ENCODE peak calls at places on chromosomes 16 and 17, in four cellular contexts. W, S, K and U are unnamed samples.

GRCh38 chr16:2090819-2091721 is 43.3 kb downstream of the TSC2 start:
- DNase-seq in W (peak; percentile 80), S (no peak), K (peak; percentile 95), U (no peak)

GRCh38 chr17:27494192-27495091 is 38.2 kb downstream of the KSR1 start:
- DNase-seq in W (no peak), S (peak; percentile 84), K (no peak), U (no peak)

GRCh38 chr17:22266231-22266630 is 573.9 kb downstream of the KCNJ18 start:
- DNase-seq in W (peak; percentile 53), S (no peak), K (no peak), U (no peak)

GRCh38 chr16:86514656-86515376 is 4.5 kb downstream of the FOXF1 start:
- DNase-seq in W (no peak), S (no peak), K (no peak), U (no peak)

GRCh38 chr16:2095315-2095853 is 40.3 kb downstream of the PKD1 start:
- DNase-seq in W (no peak), S (no peak), K (no peak), U (no peak)

GRCh38 chr17:81863833-81864768 is 3.8 kb upstream of the P4HB start:
- DNase-seq in W (no peak), S (no peak), K (no peak), U (no peak)

GRCh38 chr17:38598536-38598935 is 7.2 kb downstream of the SRCIN1 start:
- DNase-seq in W (peak; percentile 89), S (peak; percentile 82), K (peak; percentile 92), U (no peak)

GRCh38 chr17:28760987-28761562 is 17.3 kb downstream of the TRAF4 start:
- DNase-seq in W (no peak), S (no peak), K (peak; percentile 65), U (no peak)

GRCh38 chr16:22727285-22728166 is 86.4 kb upstream of the HS3ST2 start:
- DNase-seq in W (no peak), S (no peak), K (no peak), U (no peak)

GRCh38 chr16:22719945-22720344 is 94.0 kb upstream of the HS3ST2 start:
- DNase-seq in W (no peak), S (no peak), K (no peak), U (no peak)

GRCh38 chr16:22726868-22727267 is 87.1 kb upstream of the HS3ST2 start:
- DNase-seq in W (no peak), S (no peak), K (no peak), U (no peak)

DNA sequence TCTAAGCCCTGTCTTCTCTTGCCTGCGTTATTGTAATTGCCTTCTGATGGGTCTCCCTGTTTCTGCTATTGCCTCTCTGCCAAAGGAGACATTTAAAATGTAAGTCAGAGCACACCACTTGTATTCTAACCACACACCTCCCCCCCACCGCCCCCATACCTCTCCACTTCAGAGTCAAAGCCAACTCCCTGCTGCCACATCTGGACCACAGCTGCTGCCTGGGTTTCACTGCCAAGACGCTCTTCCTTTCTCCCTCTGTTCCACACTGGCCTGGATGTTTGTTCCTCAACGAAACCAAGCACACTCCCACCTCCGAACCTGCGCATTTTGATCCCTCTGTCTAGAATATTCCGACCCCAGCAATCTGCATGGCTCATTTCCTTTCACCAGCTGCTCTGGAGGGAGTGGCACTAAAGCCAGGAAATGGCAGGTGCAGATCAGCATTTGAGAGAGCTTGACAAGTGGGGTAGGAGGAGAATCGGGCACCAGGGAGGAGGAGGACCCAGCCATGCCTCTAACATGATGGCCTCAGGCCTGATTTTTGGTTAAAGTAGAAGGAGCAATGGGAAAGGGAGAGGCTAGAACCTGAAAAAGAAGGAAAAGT is 92.4 kb upstream of the HS3ST2 start:
- DNase-seq in W (no peak), S (no peak), K (no peak), U (no peak)
- TF ChIP-seq CBFB in W (no peak), S (no peak), K (no peak), U (no peak)

GRCh38 chr17:77106874-77107358 is 33.9 kb upstream of the SEC14L1 start:
- DNase-seq in W (no peak), S (no peak), K (no peak), U (peak; percentile 64)
- TF ChIP-seq CBFB in W (no peak), S (no peak), K (no peak), U (no peak)

DNA sequence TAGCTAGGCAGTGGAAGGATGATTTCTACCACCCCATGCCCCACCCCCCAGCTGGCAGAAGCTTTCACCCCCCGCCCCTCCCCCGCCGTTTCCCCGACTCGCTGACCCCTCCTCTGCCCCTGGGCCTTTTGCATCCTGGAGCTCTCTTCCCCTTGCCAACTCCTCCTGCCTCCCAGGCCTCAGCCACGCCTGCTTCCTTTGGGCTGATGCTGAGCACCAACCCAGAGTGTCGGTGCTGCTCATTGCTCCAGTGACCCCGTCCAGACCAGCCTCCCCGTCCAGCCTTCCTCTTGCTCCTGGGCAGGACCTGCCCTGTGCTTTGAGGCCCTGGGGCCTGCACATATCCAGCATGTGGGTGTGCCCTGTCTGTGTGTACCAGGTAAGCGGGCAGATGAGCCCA is 72.8 kb downstream of the JPH3 start:
- DNase-seq in W (no peak), S (no peak), K (no peak), U (no peak)
- TF ChIP-seq CBFB in W (no peak), S (no peak), K (no peak), U (no peak)

DNA sequence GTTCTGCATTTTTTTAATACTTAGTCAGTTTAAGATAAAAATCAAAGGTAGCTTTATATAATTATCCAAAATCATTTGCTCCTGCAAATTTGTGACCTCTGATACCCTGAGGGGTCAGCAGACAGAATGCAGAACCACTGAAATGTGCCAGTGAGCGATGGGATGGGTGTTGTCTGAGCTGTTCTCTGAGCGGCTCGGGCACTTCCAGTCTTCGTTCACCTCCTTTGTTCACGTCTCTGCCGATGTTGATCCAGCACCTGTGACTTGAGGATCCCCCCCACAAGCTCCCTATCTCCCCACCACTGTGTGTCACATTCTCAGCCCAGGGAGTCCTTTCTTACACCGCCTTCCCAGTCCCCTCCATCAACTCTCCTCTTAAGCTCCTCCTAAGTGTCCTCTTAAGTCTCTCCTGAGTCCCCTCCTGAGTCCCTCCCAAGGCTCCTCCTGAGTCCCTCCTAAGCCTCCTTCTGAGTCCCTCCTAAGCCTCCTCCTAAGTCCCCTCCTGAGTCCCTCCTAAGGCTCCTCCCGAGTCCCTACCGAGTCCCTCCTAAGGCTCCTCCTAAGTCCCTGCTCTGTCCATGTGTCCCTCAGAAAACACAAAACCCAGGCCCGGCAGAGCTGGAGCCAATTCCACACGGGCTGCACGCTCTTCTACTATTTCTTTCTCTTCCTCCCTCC is 47.5 kb downstream of the RNF213 start:
- DNase-seq in W (no peak), S (no peak), K (no peak), U (no peak)
- TF ChIP-seq CBFB in W (no peak), S (no peak), K (no peak), U (no peak)

GRCh38 chr17:83145358-83145738 is 65.9 kb downstream of the METRNL start:
- DNase-seq in W (no peak), S (no peak), K (no peak), U (no peak)

GRCh38 chr17:83146347-83146746 is 66.9 kb downstream of the METRNL start:
- DNase-seq in W (no peak), S (no peak), K (no peak), U (no peak)

GRCh38 chr17:83145831-83146230 is 66.4 kb downstream of the METRNL start:
- DNase-seq in W (no peak), S (no peak), K (no peak), U (no peak)

GRCh38 chr17:83143817-83144231 is 64.4 kb downstream of the METRNL start:
- DNase-seq in W (no peak), S (no peak), K (no peak), U (no peak)

DNA sequence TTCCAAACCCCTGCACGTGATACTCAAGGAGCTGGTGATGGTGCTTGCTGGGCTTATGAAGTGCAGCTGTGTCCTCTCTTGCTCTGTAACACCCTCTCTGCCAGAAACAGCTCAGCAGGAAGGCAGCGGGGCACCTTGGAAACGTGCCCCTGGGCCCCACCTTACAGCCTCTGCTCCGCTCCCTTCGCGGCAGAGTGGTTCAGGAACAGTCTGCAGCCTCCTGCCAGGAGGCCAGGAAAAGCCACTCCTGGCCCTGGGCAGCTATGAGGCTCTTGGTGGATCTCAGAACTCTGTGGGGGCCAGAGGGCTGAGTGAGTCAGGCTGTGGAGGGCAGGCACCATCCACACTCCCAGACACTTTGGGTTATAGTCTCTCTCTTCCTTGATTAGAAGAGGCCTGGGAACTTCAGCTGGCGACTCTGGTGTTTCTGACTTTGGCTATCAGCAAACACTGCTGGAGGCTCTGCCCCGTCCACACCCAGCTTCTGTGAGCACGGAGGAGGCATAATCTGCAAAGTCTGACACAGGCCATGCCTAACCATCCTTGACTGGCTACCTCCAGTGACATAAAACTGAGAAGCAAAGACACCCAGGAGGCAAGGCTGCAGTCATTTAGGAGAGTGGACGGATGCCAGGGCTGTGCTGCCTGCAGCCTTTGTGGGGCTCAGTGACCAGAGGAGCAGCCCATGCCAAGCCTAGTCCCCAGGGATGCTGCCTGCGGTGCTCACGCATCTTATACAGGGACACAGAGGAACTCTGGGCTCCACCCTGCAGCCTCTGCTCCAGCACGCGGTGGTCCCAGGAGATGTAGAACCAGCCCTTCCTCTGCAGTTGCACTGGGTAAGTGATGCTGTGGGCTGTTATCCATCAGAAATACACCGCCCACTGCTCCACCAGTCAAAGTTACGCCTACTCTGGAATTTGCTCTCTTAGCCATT is 65.3 kb downstream of the METRNL start:
- DNase-seq in W (no peak), S (no peak), K (no peak), U (no peak)
- TF ChIP-seq CBFB in W (no peak), S (no peak), K (no peak), U (no peak)

GRCh38 chr16:84406006-84406963 is 37.9 kb downstream of the ATP2C2 start:
- DNase-seq in W (peak; percentile 51), S (no peak), K (no peak), U (no peak)

GRCh38 chr16:84408314-84408690 is 40.0 kb downstream of the ATP2C2 start:
- DNase-seq in W (no peak), S (no peak), K (no peak), U (no peak)

GRCh38 chr16:84404936-84405640 is 36.8 kb downstream of the ATP2C2 start:
- DNase-seq in W (no peak), S (no peak), K (no peak), U (no peak)

GRCh38 chr16:84407588-84408313 is 39.4 kb downstream of the ATP2C2 start:
- DNase-seq in W (no peak), S (no peak), K (no peak), U (no peak)

GRCh38 chr16:84404324-84404723 is 36.0 kb downstream of the ATP2C2 start:
- DNase-seq in W (no peak), S (no peak), K (no peak), U (no peak)
- TF ChIP-seq CBFB in W (no peak), S (no peak), K (no peak), U (no peak)

DNA sequence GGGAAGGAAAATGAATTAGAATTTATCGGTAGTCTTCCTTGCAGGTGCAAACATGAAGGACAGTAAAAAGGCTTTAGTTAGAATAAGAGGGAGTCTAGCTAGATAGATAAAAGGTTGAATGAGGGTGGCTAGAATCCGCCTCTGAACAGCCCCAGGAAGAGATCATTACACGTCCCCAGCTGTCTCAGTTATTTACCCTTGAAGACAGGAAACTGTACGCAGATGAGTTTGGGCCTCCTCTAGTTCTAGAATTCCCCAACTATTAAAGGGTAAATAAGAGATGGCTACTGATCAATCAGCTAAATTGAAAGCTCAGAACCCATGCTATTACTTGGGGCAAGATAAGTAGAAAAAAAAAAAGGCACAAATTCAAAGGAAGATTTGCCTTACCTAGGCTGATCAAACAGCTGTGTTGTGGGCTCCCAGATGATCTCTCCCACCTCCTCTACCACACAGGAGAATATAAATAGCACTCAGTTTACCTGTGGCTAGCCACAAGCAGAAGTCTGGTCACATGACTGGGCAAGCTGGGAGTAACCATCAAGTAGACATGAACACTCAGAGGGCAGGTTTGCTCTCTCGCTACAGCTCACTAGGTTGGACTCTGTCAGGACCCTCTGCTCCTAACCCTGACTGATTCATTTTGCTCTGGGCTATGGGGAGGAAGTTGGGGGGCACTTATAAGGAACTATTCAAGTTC is 17.0 kb downstream of the FAM117A start:
- DNase-seq in W (no peak), S (no peak), K (no peak), U (peak; percentile 79)
- TF ChIP-seq CBFB in W (no peak), S (no peak), K (no peak), U (peak; percentile 96)